ENCODE peak calls at places on chromosome 7, in eight cellular contexts. S, J, I, Z, F, Y, U and O are unnamed samples.

GRCh38 chr7:159065151-159065550 is 79.5 kb downstream of the VIPR2 start:
- DNase-seq in S (no peak), J (no peak), I (no peak), Z (no peak), F (no peak), Y (no peak), U (peak), O (no peak)

GRCh38 chr7:152489044-152489443 is 53.2 kb upstream of the KMT2C start:
- DNase-seq in S (no peak), J (no peak), I (no peak), Z (no peak), F (no peak), Y (no peak), U (no peak), O (no peak)

GRCh38 chr7:86884152-86884551 is 175.3 kb downstream of the ELAPOR2 start:
- DNase-seq in S (no peak), J (no peak), I (no peak), Z (no peak), F (no peak), Y (no peak), U (no peak), O (no peak)

GRCh38 chr7:5284304-5285281 is 1.9 kb downstream of the SLC29A4 start:
- DNase-seq in S (peak), J (peak), I (no peak), Z (no peak), F (peak), Y (no peak), U (no peak), O (no peak)

GRCh38 chr7:142853739-142854504 is 954 bp upstream of the EPHB6 start:
- DNase-seq in S (peak), J (peak), I (peak), Z (peak), F (peak), Y (peak), U (peak), O (peak)

GRCh38 chr7:494906-495305 is 24.7 kb downstream of the PDGFA start:
- DNase-seq in S (no peak), J (no peak), I (no peak), Z (no peak), F (no peak), Y (no peak), U (no peak), O (no peak)

GRCh38 chr7:100544949-100545635 is 6.1 kb downstream of the AGFG2 start:
- DNase-seq in S (peak), J (peak), I (no peak), Z (no peak), F (peak), Y (no peak), U (no peak), O (no peak)

GRCh38 chr7:158546214-158546613 is 41.4 kb downstream of the PTPRN2 start:
- DNase-seq in S (no peak), J (no peak), I (no peak), Z (no peak), F (no peak), Y (no peak), U (no peak), O (no peak)

GRCh38 chr7:37643876-37644275 is 39.7 kb upstream of the GPR141 start:
- DNase-seq in S (no peak), J (peak), I (no peak), Z (no peak), F (no peak), Y (no peak), U (no peak), O (no peak)

GRCh38 chr7:127504715-127505114 is 80.7 kb downstream of the GCC1 start:
- DNase-seq in S (peak), J (peak), I (no peak), Z (no peak), F (peak), Y (peak), U (no peak), O (no peak)

GRCh38 chr7:1858435-1859265 is 188.6 kb downstream of the ELFN1 start:
- DNase-seq in S (no peak), J (no peak), I (no peak), Z (no peak), F (no peak), Y (no peak), U (no peak), O (no peak)

GRCh38 chr7:29569648-29570047 is 6.0 kb downstream of the PRR15 start:
- DNase-seq in S (peak), J (peak), I (peak), Z (no peak), F (no peak), Y (no peak), U (no peak), O (no peak)

GRCh38 chr7:141915565-141915964 is 634 bp upstream of the OR9A4 start:
- DNase-seq in S (peak), J (no peak), I (no peak), Z (no peak), F (no peak), Y (no peak), U (no peak), O (no peak)

GRCh38 chr7:16839646-16840045 is 34.8 kb upstream of the AGR2 start:
- DNase-seq in S (no peak), J (no peak), I (peak), Z (no peak), F (no peak), Y (no peak), U (no peak), O (no peak)

GRCh38 chr7:22093003-22093402 is 147.3 kb upstream of the CDCA7L start:
- DNase-seq in S (no peak), J (no peak), I (peak), Z (no peak), F (peak), Y (no peak), U (no peak), O (peak)

GRCh38 chr7:47375121-47375551 is 206.8 kb downstream of the TNS3 start:
- DNase-seq in S (no peak), J (no peak), I (peak), Z (no peak), F (peak), Y (no peak), U (no peak), O (peak)

GRCh38 chr7:18974803-18975202 is 142.6 kb downstream of the TWIST1 start:
- DNase-seq in S (peak), J (no peak), I (peak), Z (peak), F (peak), Y (no peak), U (no peak), O (peak)

GRCh38 chr7:21617916-21618390 is 75.1 kb downstream of the DNAH11 start:
- DNase-seq in S (peak), J (no peak), I (peak), Z (peak), F (peak), Y (no peak), U (peak), O (peak)

GRCh38 chr7:86914468-86915054 is 144.9 kb downstream of the ELAPOR2 start:
- DNase-seq in S (peak), J (peak), I (peak), Z (peak), F (peak), Y (no peak), U (no peak), O (no peak)

GRCh38 chr7:124724516-124725192 is 40.9 kb downstream of the GPR37 start:
- DNase-seq in S (no peak), J (no peak), I (no peak), Z (no peak), F (no peak), Y (no peak), U (no peak), O (no peak)

GRCh38 chr7:48299580-48300169 is 128.4 kb downstream of the ABCA13 start:
- DNase-seq in S (peak), J (peak), I (peak), Z (peak), F (peak), Y (peak), U (peak), O (peak)

GRCh38 chr7:76244781-76245391 is 43.2 kb downstream of the SRRM3 start:
- DNase-seq in S (no peak), J (no peak), I (no peak), Z (no peak), F (no peak), Y (no peak), U (no peak), O (no peak)

GRCh38 chr7:78198756-78199155 is 400.2 kb downstream of the PHTF2 start:
- DNase-seq in S (no peak), J (no peak), I (peak), Z (no peak), F (no peak), Y (no peak), U (no peak), O (no peak)

GRCh38 chr7:64870656-64871055 is 32.4 kb upstream of the ZNF273 start:
- DNase-seq in S (no peak), J (no peak), I (no peak), Z (no peak), F (no peak), Y (no peak), U (no peak), O (no peak)

GRCh38 chr7:128934361-128935352 is 3.1 kb upstream of the IRF5 start:
- DNase-seq in S (no peak), J (no peak), I (no peak), Z (no peak), F (no peak), Y (no peak), U (no peak), O (no peak)

GRCh38 chr7:23938937-23939552 is 229.0 kb downstream of the STK31 start:
- DNase-seq in S (peak), J (peak), I (peak), Z (peak), F (peak), Y (no peak), U (no peak), O (peak)

GRCh38 chr7:72032934-72033333 is 379.2 kb downstream of the CALN1 start:
- DNase-seq in S (no peak), J (no peak), I (no peak), Z (no peak), F (no peak), Y (no peak), U (peak), O (no peak)

GRCh38 chr7:48832303-48832845 is 92.0 kb upstream of the CDC14C start:
- DNase-seq in S (no peak), J (no peak), I (no peak), Z (no peak), F (no peak), Y (no peak), U (no peak), O (no peak)

GRCh38 chr7:36747969-36748574 is 23.8 kb upstream of the AOAH start:
- DNase-seq in S (no peak), J (no peak), I (peak), Z (no peak), F (no peak), Y (no peak), U (no peak), O (no peak)

GRCh38 chr7:68783671-68784070 is 814.6 kb upstream of the AUTS2 start:
- DNase-seq in S (no peak), J (no peak), I (peak), Z (no peak), F (no peak), Y (no peak), U (no peak), O (no peak)

GRCh38 chr7:126483972-126484371 is 768.8 kb downstream of the GRM8 start:
- DNase-seq in S (no peak), J (no peak), I (no peak), Z (peak), F (no peak), Y (no peak), U (no peak), O (no peak)

GRCh38 chr7:157937432-157937831 is 600.6 kb downstream of the DNAJB6 start:
- DNase-seq in S (no peak), J (no peak), I (no peak), Z (no peak), F (no peak), Y (no peak), U (no peak), O (no peak)

GRCh38 chr7:74505426-74506328 is 52.0 kb downstream of the GTF2IRD1 start:
- DNase-seq in S (no peak), J (no peak), I (no peak), Z (no peak), F (no peak), Y (no peak), U (no peak), O (peak)

GRCh38 chr7:151936207-151936606 is 20.0 kb upstream of the GALNTL5 start:
- DNase-seq in S (no peak), J (peak), I (no peak), Z (no peak), F (no peak), Y (no peak), U (no peak), O (no peak)

GRCh38 chr7:1673581-1674102 is 3.6 kb downstream of the ELFN1 start:
- DNase-seq in S (no peak), J (no peak), I (no peak), Z (no peak), F (no peak), Y (no peak), U (no peak), O (no peak)

GRCh38 chr7:37218956-37219355 is 229.7 kb downstream of the ELMO1 start:
- DNase-seq in S (no peak), J (peak), I (no peak), Z (no peak), F (no peak), Y (no peak), U (peak), O (no peak)

GRCh38 chr7:134420509-134421125 is 38.3 kb downstream of the AKR1B1 start:
- DNase-seq in S (peak), J (peak), I (peak), Z (no peak), F (peak), Y (no peak), U (peak), O (peak)

GRCh38 chr7:113774182-113774807 is 144.5 kb downstream of the PPP1R3A start:
- DNase-seq in S (peak), J (peak), I (peak), Z (peak), F (peak), Y (no peak), U (peak), O (peak)